ENCODE peak calls at places on chromosomes 16 and 17, in ten cellular contexts. Q, N, I, W, E, G, T, K, P and D are unnamed samples. For H3K4me1, the result is how much of the 10 kb centered on the place peaks cover.

GRCh38 chr17:63741251-63742049 is at the start of gene STRADA:
- DNase-seq in K (peak), E (peak), W (peak), Q (peak), G (peak), T (peak), N (peak), P (peak), I (peak), D (peak)

GRCh38 chr16:48300391-48300856 is 53.1 kb upstream of the ABCC11 start:
- DNase-seq in G (no peak), Q (no peak), N (no peak), W (no peak), K (peak), P (no peak), E (no peak), T (no peak), I (no peak), D (no peak)

GRCh38 chr17:58204796-58205195 is 12.3 kb downstream of the EPX start:
- DNase-seq in T (no peak), G (no peak), K (no peak), P (no peak), Q (no peak), W (no peak), N (no peak), E (no peak), I (no peak), D (no peak)

GRCh38 chr17:8162232-8162996 is at the start of gene VAMP2:
- DNase-seq in N (peak), T (peak), E (peak), I (peak), W (peak), K (peak), G (peak), P (no peak), Q (peak), D (peak)

GRCh38 chr17:11240041-11240801 is 792 bp upstream of the SHISA6 start:
- DNase-seq in W (peak), K (no peak), P (no peak), T (no peak), N (no peak), G (peak), E (no peak), Q (no peak), I (peak), D (no peak)

GRCh38 chr17:42180922-42181850 is at the start of gene KCNH4:
- DNase-seq in E (peak), Q (no peak), G (peak), P (no peak), W (peak), T (peak), I (peak), N (peak), K (peak), D (peak)

GRCh38 chr17:81400154-81400938 is 5.1 kb downstream of the BAHCC1 start:
- DNase-seq in P (no peak), N (no peak), Q (no peak), E (peak), K (no peak), T (no peak), W (peak), I (peak), G (no peak), D (no peak)

GRCh38 chr17:62657664-62658063 is 30.2 kb downstream of the MRC2 start:
- DNase-seq in I (no peak), N (no peak), T (no peak), P (no peak), Q (no peak), G (no peak), W (no peak), K (no peak), E (no peak), D (no peak)

GRCh38 chr16:71441348-71441781 is 489 bp downstream of the TLE7 start:
- DNase-seq in W (no peak), Q (no peak), E (no peak), K (no peak), N (no peak), G (no peak), P (no peak), I (peak), T (no peak), D (no peak)

GRCh38 chr16:28057949-28058348 is 5.6 kb downstream of the GSG1L start:
- DNase-seq in G (no peak), N (no peak), P (no peak), T (no peak), I (no peak), K (no peak), Q (no peak), W (no peak), E (no peak), D (no peak)

GRCh38 chr17:17693253-17693954 is 12.1 kb downstream of the RAI1 start:
- DNase-seq in W (peak), I (peak), E (peak), P (no peak), K (peak), Q (peak), T (no peak), G (peak), N (peak), D (no peak)

GRCh38 chr17:77847211-77848085 is 111.1 kb upstream of the TNRC6C start:
- DNase-seq in P (no peak), G (no peak), W (no peak), T (no peak), E (peak), I (no peak), K (no peak), Q (no peak), N (no peak), D (no peak)

GRCh38 chr17:57328109-57328882 is 72.0 kb downstream of the MSI2 start:
- DNase-seq in I (no peak), Q (no peak), P (no peak), E (no peak), N (no peak), K (no peak), W (no peak), T (no peak), G (no peak), D (no peak)

GRCh38 chr17:21042434-21043295 is at the start of gene USP22:
- DNase-seq in W (peak), P (no peak), T (peak), I (peak), K (peak), Q (no peak), E (no peak), G (no peak), N (no peak), D (no peak)

GRCh38 chr17:79749156-79749815 is 18.5 kb downstream of the ENPP7 start:
- DNase-seq in I (no peak), E (no peak), P (no peak), N (no peak), G (no peak), T (no peak), W (no peak), Q (no peak), K (no peak), D (no peak)

GRCh38 chr16:57884655-57885133 is 82.4 kb upstream of the KIFC3 start:
- DNase-seq in T (no peak), K (no peak), N (no peak), P (no peak), W (no peak), Q (no peak), I (no peak), E (no peak), G (no peak), D (no peak)

GRCh38 chr17:15180121-15180561 is 85.0 kb downstream of the PMP22 start:
- DNase-seq in P (peak), G (no peak), T (no peak), N (no peak), K (no peak), Q (no peak), E (no peak), I (no peak), W (no peak), D (no peak)

GRCh38 chr16:24070851-24071250 is 185.3 kb upstream of the CACNG3 start:
- DNase-seq in K (no peak), T (peak), Q (no peak), G (peak), P (peak), W (peak), I (no peak), N (no peak), E (no peak), D (no peak)

GRCh38 chr16:26396511-26397235 is 670.1 kb upstream of the C16orf82 start:
- DNase-seq in Q (no peak), T (no peak), N (no peak), P (no peak), I (no peak), G (no peak), W (peak), K (no peak), E (no peak), D (no peak)

GRCh38 chr17:8062807-8063483 is 24.1 kb downstream of the ALOX15B start:
- DNase-seq in G (no peak), E (no peak), N (no peak), Q (no peak), I (no peak), K (no peak), W (no peak), T (no peak), P (no peak), D (no peak)

GRCh38 chr16:87231295-87231694 is 85.9 kb downstream of the C16orf95 start:
- DNase-seq in I (no peak), W (no peak), G (no peak), N (no peak), K (no peak), P (no peak), T (no peak), E (no peak), Q (no peak), D (no peak)

GRCh38 chr17:41504126-41504977 is 1.1 kb downstream of the KRT13 start:
- DNase-seq in E (no peak), K (peak), Q (no peak), T (no peak), G (no peak), W (no peak), I (no peak), P (no peak), N (no peak), D (no peak)

GRCh38 chr17:78992542-78993212 is 13.0 kb upstream of the LGALS3BP start:
- DNase-seq in K (peak), P (no peak), W (no peak), G (no peak), Q (peak), T (no peak), N (peak), E (no peak), I (no peak), D (no peak)

GRCh38 chr16:47815655-47816054 is 340.1 kb downstream of the ABCC12 start:
- DNase-seq in P (no peak), G (no peak), W (no peak), I (no peak), T (no peak), Q (no peak), E (no peak), N (no peak), K (no peak), D (no peak)

GRCh38 chr16:14369734-14370598 is 260.1 kb downstream of the PARN start:
- DNase-seq in G (no peak), T (no peak), I (peak), E (peak), K (peak), Q (no peak), W (no peak), N (no peak), P (no peak), D (no peak)

GRCh38 chr16:70805787-70806186 is 4.8 kb upstream of the VAC14 start:
- DNase-seq in E (no peak), K (no peak), Q (no peak), N (no peak), G (no peak), T (no peak), W (no peak), I (no peak), P (no peak), D (no peak)

GRCh38 chr16:53598513-53599266 is 95.7 kb upstream of the AKTIP start:
- DNase-seq in I (no peak), N (no peak), E (no peak), G (no peak), T (no peak), K (no peak), W (no peak), P (no peak), Q (no peak), D (no peak)

GRCh38 chr16:81522141-81522701 is 77.6 kb downstream of the CMIP start:
- DNase-seq in W (no peak), T (no peak), G (no peak), K (no peak), N (no peak), Q (peak), P (no peak), E (no peak), I (no peak), D (peak)

GRCh38 chr16:30758988-30759461 is 2.8 kb downstream of the CFAP119 start:
- DNase-seq in W (no peak), T (peak), K (no peak), I (no peak), E (no peak), Q (no peak), P (no peak), G (no peak), N (no peak), D (no peak)

GRCh38 chr16:1923299-1924034 is 5.3 kb upstream of the HS3ST6 start:
- DNase-seq in N (no peak), I (peak), G (no peak), Q (no peak), T (no peak), P (peak), E (no peak), K (no peak), W (peak), D (no peak)

GRCh38 chr16:88798772-88799455 is 4.7 kb upstream of the CDT1 start:
- DNase-seq in N (no peak), Q (no peak), W (no peak), T (peak), P (no peak), I (no peak), E (no peak), K (no peak), G (no peak), D (no peak)

GRCh38 chr17:78019367-78019975 is 61.0 kb downstream of the TNRC6C start:
- DNase-seq in T (peak), I (no peak), K (no peak), G (no peak), W (no peak), P (no peak), E (no peak), N (no peak), Q (no peak), D (no peak)

GRCh38 chr17:19370493-19370960 is 7.8 kb upstream of the MAPK7 start:
- DNase-seq in G (no peak), P (no peak), K (no peak), W (no peak), N (peak), Q (peak), I (no peak), T (no peak), E (peak), D (no peak)

GRCh38 chr17:58330997-58331814 is 2.6 kb upstream of the TSPOAP1 start:
- DNase-seq in I (peak), W (no peak), N (no peak), P (no peak), G (no peak), E (peak), K (no peak), Q (no peak), T (peak), D (no peak)

GRCh38 chr16:20704281-20704680 is 6.8 kb upstream of the ACSM1 start:
- DNase-seq in K (no peak), W (no peak), Q (no peak), T (no peak), G (no peak), E (no peak), P (no peak), N (no peak), I (no peak), D (no peak)
- H3K27ac ChIP-seq in K (peak), W (no peak), Q (peak), T (no peak), G (no peak), E (no peak), P (no peak), N (no peak), I (no peak), D (no peak)

GRCh38 chr16:29645699-29646187 is 17.3 kb upstream of the SPN start:
- DNase-seq in G (no peak), I (no peak), E (no peak), K (no peak), T (peak), N (no peak), P (no peak), Q (no peak), W (no peak), D (no peak)

GRCh38 chr16:29641561-29641960 is 21.5 kb upstream of the SPN start:
- DNase-seq in G (no peak), E (no peak), N (no peak), P (no peak), Q (no peak), W (no peak), K (no peak), I (no peak), T (peak), D (no peak)

GRCh38 chr16:29644338-29644857 is 18.6 kb upstream of the SPN start:
- DNase-seq in G (no peak), Q (no peak), T (no peak), W (no peak), N (no peak), P (no peak), E (no peak), K (no peak), I (no peak), D (no peak)

GRCh38 chr16:29646947-29647346 is 16.1 kb upstream of the SPN start:
- DNase-seq in E (no peak), I (no peak), W (no peak), K (no peak), G (no peak), T (no peak), P (no peak), Q (no peak), N (no peak), D (no peak)

GRCh38 chr16:29644973-29645698 is 17.9 kb upstream of the SPN start:
- DNase-seq in K (no peak), I (no peak), W (no peak), E (no peak), Q (no peak), G (no peak), N (no peak), T (no peak), P (no peak), D (no peak)
- H3K4me3 ChIP-seq in K (no peak), I (no peak), W (no peak), E (no peak), Q (no peak), G (no peak), N (no peak), T (no peak), P (no peak), D (no peak)

GRCh38 chr16:12255919-12256665 is 279.6 kb downstream of the SNX29 start:
- DNase-seq in N (no peak), K (no peak), G (no peak), E (no peak), I (no peak), W (no peak), T (peak), P (no peak), Q (peak), D (no peak)
- H3K4me1 ChIP-seq in N (under half), K (under half), G (under half), E (under half), I (under half), W (under half), T (half or more), P (under half), Q (under half), D (under half)

GRCh38 chr17:34725740-34726139 is 146.4 kb downstream of the TMEM132E start:
- DNase-seq in K (no peak), N (peak), Q (no peak), I (no peak), E (no peak), W (no peak), G (no peak), T (no peak), P (no peak), D (no peak)

GRCh38 chr17:34727601-34728000 is 148.2 kb downstream of the TMEM132E start:
- DNase-seq in Q (no peak), K (no peak), T (no peak), W (no peak), I (no peak), E (no peak), N (peak), P (no peak), G (no peak), D (no peak)

GRCh38 chr17:34726536-34727384 is 147.4 kb downstream of the TMEM132E start:
- DNase-seq in P (no peak), G (no peak), N (peak), K (no peak), W (no peak), E (no peak), Q (no peak), I (no peak), T (no peak), D (no peak)

GRCh38 chr17:34723875-34724274 is 144.5 kb downstream of the TMEM132E start:
- DNase-seq in T (no peak), K (no peak), N (peak), E (no peak), W (no peak), P (no peak), Q (no peak), G (no peak), I (no peak), D (no peak)

GRCh38 chr17:34725008-34725407 is 145.6 kb downstream of the TMEM132E start:
- DNase-seq in W (no peak), T (no peak), K (no peak), G (no peak), Q (no peak), I (no peak), P (no peak), N (peak), E (no peak), D (no peak)
- H3K27ac ChIP-seq in W (no peak), T (no peak), K (no peak), G (no peak), Q (no peak), I (no peak), P (no peak), N (no peak), E (no peak), D (no peak)

GRCh38 chr16:84584678-84585077 is 33.2 kb downstream of the COTL1 start:
- DNase-seq in N (no peak), I (no peak), P (no peak), Q (no peak), E (no peak), G (no peak), W (no peak), T (no peak), K (no peak), D (no peak)

GRCh38 chr16:84582958-84583516 is 34.8 kb downstream of the COTL1 start:
- DNase-seq in K (no peak), T (no peak), E (no peak), Q (no peak), W (peak), I (no peak), N (no peak), P (no peak), G (no peak), D (no peak)

GRCh38 chr16:84585472-84585871 is 32.4 kb downstream of the COTL1 start:
- DNase-seq in W (no peak), E (no peak), G (no peak), T (peak), K (no peak), Q (no peak), N (no peak), I (no peak), P (no peak), D (no peak)

GRCh38 chr16:84583995-84584394 is 33.9 kb downstream of the COTL1 start:
- DNase-seq in E (no peak), I (no peak), N (no peak), P (no peak), W (no peak), K (no peak), Q (no peak), G (no peak), T (no peak), D (no peak)

GRCh38 chr16:84585886-84586285 is 32.0 kb downstream of the COTL1 start:
- DNase-seq in K (no peak), T (peak), P (peak), G (no peak), I (no peak), N (no peak), E (no peak), W (peak), Q (no peak), D (no peak)
- H3K4me3 ChIP-seq in K (no peak), T (peak), P (no peak), G (no peak), I (no peak), N (no peak), E (no peak), W (no peak), Q (no peak), D (no peak)

GRCh38 chr17:9206160-9206988 is 185.1 kb downstream of the NTN1 start:
- DNase-seq in I (peak), E (no peak), N (no peak), K (peak), Q (no peak), G (no peak), W (no peak), P (no peak), T (no peak), D (no peak)

GRCh38 chr17:9205520-9206159 is 184.3 kb downstream of the NTN1 start:
- DNase-seq in P (no peak), G (no peak), K (no peak), I (no peak), Q (no peak), W (no peak), T (no peak), N (no peak), E (no peak), D (no peak)

GRCh38 chr17:9206989-9207317 is 185.6 kb downstream of the NTN1 start:
- DNase-seq in T (no peak), Q (peak), W (no peak), E (no peak), G (no peak), N (peak), K (no peak), I (no peak), P (no peak), D (no peak)

GRCh38 chr17:9204026-9204425 is 182.7 kb downstream of the NTN1 start:
- DNase-seq in W (no peak), T (no peak), P (no peak), E (no peak), N (no peak), K (no peak), I (no peak), G (no peak), Q (no peak), D (no peak)

DNA sequence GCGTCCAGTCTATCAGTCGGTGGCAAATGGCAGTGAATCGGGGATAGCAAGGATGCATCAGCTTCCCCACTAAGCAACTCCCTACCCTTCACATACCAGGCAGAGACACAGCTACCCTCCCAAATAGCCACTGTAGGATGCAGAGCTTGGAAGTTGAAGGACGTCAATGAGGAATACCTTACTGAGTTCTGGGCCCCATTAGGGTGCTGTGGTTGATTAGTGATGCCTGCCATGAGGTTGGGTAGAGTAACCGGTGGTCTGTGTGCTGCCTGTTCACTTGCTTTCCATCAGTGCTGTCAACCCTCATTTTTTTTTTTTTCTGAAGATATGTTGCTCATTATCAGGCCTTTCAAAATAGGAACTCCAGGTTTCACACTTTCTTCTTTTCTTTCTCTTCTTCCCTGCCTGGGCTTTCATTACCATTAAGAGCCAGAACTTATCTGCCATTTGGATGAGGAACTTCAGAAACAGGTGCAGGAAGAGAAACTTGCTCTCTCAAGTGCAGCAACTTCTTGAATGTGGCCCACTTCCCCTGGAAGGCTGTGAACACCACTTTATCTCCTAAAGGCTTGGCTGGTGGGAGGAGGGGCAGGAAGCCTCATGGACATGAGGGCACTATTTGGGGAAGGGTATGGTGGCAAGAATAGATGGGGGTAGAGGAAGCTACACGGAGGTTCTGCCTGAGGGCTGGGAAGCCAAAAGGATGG is 183.5 kb downstream of the NTN1 start:
- DNase-seq in N (no peak), G (no peak), T (peak), Q (no peak), K (no peak), P (no peak), I (no peak), E (no peak), W (no peak), D (no peak)
- H3K4me1 ChIP-seq in N (under half), G (under half), T (under half), Q (under half), K (under half), P (under half), I (under half), E (under half), W (under half), D (under half)